ENCODE peak calls at places on chromosomes 13 and 19, in seven cellular contexts. F is mesendoderm, W is IMR-90, D is neuronal stem cell, X is H1, Y is H9, K is mesenchymal stem cell. R is an unnamed sample.

GRCh38 chr19:45527731-45528130 is 20.5 kb downstream of the VASP start:
- DNase-seq in K (no peak), W (no peak), F (peak), D (no peak), X (no peak), Y (peak), R (no peak)

GRCh38 chr19:46787331-46788100 is 878 bp downstream of the SLC1A5 start:
- DNase-seq in W (peak), F (peak), X (no peak), K (peak), Y (peak), D (peak), R (peak)

GRCh38 chr13:67135356-67135755 is 94.8 kb downstream of the PCDH9 start:
- DNase-seq in W (no peak), K (no peak), F (no peak), D (no peak), X (no peak), Y (no peak), R (no peak)

GRCh38 chr13:29702912-29703351 is 107.4 kb upstream of the SLC7A1 start:
- DNase-seq in F (peak), X (peak), D (no peak), W (peak), Y (peak), K (peak), R (peak)

GRCh38 chr13:114108141-114108761 is 24.2 kb downstream of the RASA3 start:
- DNase-seq in K (no peak), X (no peak), D (no peak), F (no peak), Y (no peak), W (no peak), R (no peak)

GRCh38 chr19:10061717-10062310 is 24.3 kb upstream of the SHFL start:
- DNase-seq in D (no peak), Y (peak), F (no peak), W (no peak), X (no peak), K (no peak), R (no peak)

GRCh38 chr19:20318616-20319015 is 151.6 kb downstream of the ZNF486 start:
- DNase-seq in X (no peak), D (no peak), F (no peak), W (no peak), Y (no peak), K (no peak), R (no peak)

GRCh38 chr13:99043700-99044300 is 65.9 kb upstream of the DOCK9 start:
- DNase-seq in X (no peak), D (no peak), F (no peak), Y (no peak), W (no peak), K (no peak), R (no peak)

GRCh38 chr13:84524586-84524985 is 642.3 kb upstream of the SLITRK1 start:
- DNase-seq in W (no peak), K (no peak), X (no peak), D (no peak), Y (no peak), F (no peak), R (no peak)

GRCh38 chr13:98751397-98752110 is 918 bp downstream of the SLC15A1 start:
- DNase-seq in F (peak), Y (peak), K (peak), D (no peak), X (no peak), W (peak), R (no peak)

GRCh38 chr19:35986664-35987570 is 8.1 kb upstream of the SDHAF1 start:
- DNase-seq in Y (peak), K (no peak), D (no peak), F (peak), X (no peak), W (no peak), R (peak)

GRCh38 chr19:44131955-44132354 is 9.4 kb upstream of the ZNF234 start:
- DNase-seq in X (no peak), D (no peak), Y (no peak), F (no peak), K (no peak), W (no peak), R (no peak)

GRCh38 chr13:94210826-94211225 is 268.7 kb downstream of the DCT start:
- DNase-seq in W (no peak), X (no peak), K (no peak), D (no peak), Y (no peak), F (no peak), R (no peak)

GRCh38 chr19:18274776-18275356 is 614 bp upstream of the IQCN start:
- DNase-seq in K (peak), W (peak), X (no peak), Y (peak), F (peak), D (no peak), R (peak)

GRCh38 chr19:31127132-31127967 is 221.9 kb downstream of the TSHZ3 start:
- DNase-seq in W (peak), D (no peak), F (peak), X (peak), Y (no peak), K (peak), R (no peak)

GRCh38 chr19:35774274-35775045 is 904 bp upstream of the ARHGAP33 start:
- DNase-seq in Y (peak), F (no peak), W (no peak), D (no peak), K (no peak), X (no peak), R (peak)

GRCh38 chr19:31257426-31258130 is 91.7 kb downstream of the TSHZ3 start:
- DNase-seq in D (no peak), X (no peak), W (no peak), Y (no peak), F (no peak), K (no peak), R (no peak)

GRCh38 chr13:90493667-90494066 is 853.8 kb upstream of the MIR17HG start:
- DNase-seq in W (no peak), X (no peak), D (no peak), K (no peak), Y (no peak), F (no peak), R (no peak)

GRCh38 chr19:35903550-35904179 is 1.3 kb downstream of the HCST start:
- DNase-seq in Y (peak), W (peak), X (peak), D (no peak), K (peak), F (peak), R (peak)

GRCh38 chr13:24663089-24663395 is 17.2 kb upstream of the ATP12A start:
- DNase-seq in D (no peak), Y (no peak), K (no peak), W (no peak), F (no peak), X (no peak), R (peak)

GRCh38 chr13:74067818-74068217 is 66.4 kb downstream of the KLF12 start:
- DNase-seq in F (no peak), K (peak), X (no peak), W (peak), Y (no peak), D (no peak), R (peak)

GRCh38 chr13:111211789-111212516 is 96.8 kb downstream of the ARHGEF7 start:
- DNase-seq in F (peak), K (peak), D (no peak), Y (peak), W (peak), X (peak), R (peak)

GRCh38 chr19:32176591-32176990 is 168.8 kb upstream of the ZNF507 start:
- DNase-seq in X (no peak), D (no peak), W (no peak), Y (no peak), K (no peak), F (no peak), R (no peak)

GRCh38 chr19:1042689-1043511 is 3.0 kb downstream of the ABCA7 start:
- DNase-seq in K (no peak), X (no peak), D (no peak), Y (peak), F (no peak), W (no peak), R (no peak)

GRCh38 chr13:113475911-113476310 is 14.6 kb downstream of the DCUN1D2 start:
- DNase-seq in K (no peak), F (no peak), X (no peak), Y (no peak), D (no peak), W (no peak), R (peak)

GRCh38 chr13:74073231-74073630 is 61.0 kb downstream of the KLF12 start:
- DNase-seq in W (no peak), K (no peak), F (no peak), X (no peak), D (no peak), Y (no peak), R (no peak)

GRCh38 chr13:112455476-112456059 is 79.4 kb downstream of the SPACA7 start:
- DNase-seq in F (no peak), X (no peak), W (no peak), Y (peak), D (no peak), K (no peak), R (no peak)

GRCh38 chr13:45108716-45109706 is 11.3 kb upstream of the GTF2F2 start:
- DNase-seq in Y (peak), W (peak), D (no peak), X (no peak), F (no peak), K (peak), R (peak)

GRCh38 chr13:33728271-33729037 is 89.5 kb upstream of the RFC3 start:
- DNase-seq in Y (no peak), K (no peak), W (no peak), D (no peak), F (no peak), X (no peak), R (no peak)

GRCh38 chr13:98965325-98965724 is 12.5 kb downstream of the DOCK9 start:
- DNase-seq in W (no peak), X (no peak), D (no peak), K (no peak), Y (no peak), F (no peak), R (no peak)

GRCh38 chr13:20702945-20703784 is at the start of gene IL17D:
- DNase-seq in K (peak), D (no peak), W (no peak), X (no peak), F (no peak), Y (no peak), R (peak)

GRCh38 chr13:98461525-98462240 is 115.2 kb downstream of the STK24 start:
- DNase-seq in K (no peak), F (no peak), X (no peak), Y (no peak), W (no peak), D (no peak), R (no peak)

GRCh38 chr13:111492341-111492945 is 172.0 kb downstream of the TEX29 start:
- DNase-seq in F (no peak), W (no peak), K (no peak), D (no peak), Y (no peak), X (no peak), R (no peak)

GRCh38 chr13:54367639-54368271 is 1339.1 kb downstream of the OLFM4 start:
- DNase-seq in Y (no peak), K (no peak), F (no peak), D (no peak), W (no peak), X (no peak), R (no peak)

GRCh38 chr19:15107056-15108010 is at the start of gene SYDE1:
- DNase-seq in X (no peak), K (peak), Y (peak), W (peak), F (peak), D (peak), R (peak)

GRCh38 chr13:41916173-41916954 is 44.5 kb downstream of the VWA8 start:
- DNase-seq in K (peak), F (no peak), Y (no peak), W (peak), X (no peak), D (no peak), R (no peak)

GRCh38 chr13:107447591-107447990 is 767.7 kb downstream of the LIG4 start:
- DNase-seq in Y (no peak), K (no peak), X (no peak), D (no peak), F (no peak), W (no peak), R (no peak)

GRCh38 chr19:41307090-41307875 is 2.7 kb upstream of the CCDC97 start:
- DNase-seq in W (no peak), D (no peak), X (no peak), Y (no peak), F (no peak), K (no peak), R (no peak)
- H3K18ac ChIP-seq in W (no peak), D (no peak), X (no peak), Y (no peak), F (no peak), K (no peak), R (no peak)

GRCh38 chr13:48866204-48866603 is 109.5 kb upstream of the FNDC3A start:
- DNase-seq in D (no peak), F (peak), K (no peak), Y (no peak), W (no peak), X (no peak), R (peak)

GRCh38 chr13:48862572-48862971 is 113.1 kb upstream of the FNDC3A start:
- DNase-seq in F (no peak), D (no peak), W (peak), Y (no peak), X (no peak), K (peak), R (peak)

GRCh38 chr13:48859168-48860105 is 116.3 kb upstream of the FNDC3A start:
- DNase-seq in F (peak), K (no peak), X (no peak), Y (peak), D (no peak), W (no peak), R (peak)

GRCh38 chr13:48860369-48860768 is 115.3 kb upstream of the FNDC3A start:
- DNase-seq in K (no peak), X (no peak), W (no peak), F (no peak), D (no peak), Y (no peak), R (no peak)

DNA sequence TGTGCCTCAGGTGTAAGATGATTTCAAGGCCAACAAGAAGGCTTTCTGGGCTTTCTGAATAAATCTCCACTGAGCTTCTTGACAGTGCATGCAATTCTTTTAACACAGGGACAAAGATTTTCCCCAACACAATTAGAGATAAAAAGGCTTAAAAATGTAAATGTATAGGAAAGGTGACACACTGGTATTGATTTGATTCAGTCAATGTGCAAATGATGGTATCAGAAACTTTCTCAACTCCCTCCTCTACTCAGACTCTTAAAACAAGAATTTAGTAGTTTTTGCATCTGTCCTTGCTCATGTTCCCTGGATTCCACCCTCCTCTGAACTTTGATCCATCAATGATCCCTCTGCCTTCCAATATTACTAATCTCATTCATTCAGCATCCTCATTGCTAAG is 111.6 kb upstream of the FNDC3A start:
- DNase-seq in Y (no peak), K (no peak), W (no peak), D (no peak), F (no peak), X (no peak), R (no peak)
- H3K18ac ChIP-seq in Y (no peak), K (no peak), W (no peak), D (no peak), F (no peak), X (no peak), R (no peak)

DNA sequence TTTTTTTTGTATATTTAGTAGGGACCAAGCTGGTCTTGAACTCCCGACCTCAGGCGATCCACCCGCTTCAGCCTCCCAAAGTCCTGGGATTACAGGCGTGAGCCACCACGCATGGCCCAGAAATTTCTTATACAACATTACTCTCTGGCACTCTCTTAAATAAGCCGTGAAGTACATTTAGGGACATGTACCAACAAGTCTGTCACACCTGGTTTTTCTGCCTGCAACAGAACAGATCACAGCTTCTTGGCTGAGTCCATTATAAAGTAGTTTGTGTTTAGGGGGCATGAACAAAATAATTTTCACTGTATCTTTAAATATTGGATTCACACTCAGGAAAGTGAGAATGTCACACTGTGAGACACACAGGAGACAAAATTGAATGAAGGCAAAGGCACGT is 1567.3 kb downstream of the SLITRK5 start:
- DNase-seq in X (no peak), F (no peak), D (no peak), K (no peak), W (no peak), Y (no peak), R (no peak)
- H3K18ac ChIP-seq in X (no peak), F (no peak), D (no peak), K (no peak), W (no peak), Y (no peak), R (no peak)

GRCh38 chr19:51471527-51471926 is 6.8 kb upstream of the CEACAM18 start:
- DNase-seq in Y (no peak), W (no peak), K (no peak), X (no peak), F (no peak), D (no peak), R (no peak)
- H3K18ac ChIP-seq in Y (no peak), W (no peak), K (no peak), X (no peak), F (no peak), D (no peak), R (no peak)

DNA sequence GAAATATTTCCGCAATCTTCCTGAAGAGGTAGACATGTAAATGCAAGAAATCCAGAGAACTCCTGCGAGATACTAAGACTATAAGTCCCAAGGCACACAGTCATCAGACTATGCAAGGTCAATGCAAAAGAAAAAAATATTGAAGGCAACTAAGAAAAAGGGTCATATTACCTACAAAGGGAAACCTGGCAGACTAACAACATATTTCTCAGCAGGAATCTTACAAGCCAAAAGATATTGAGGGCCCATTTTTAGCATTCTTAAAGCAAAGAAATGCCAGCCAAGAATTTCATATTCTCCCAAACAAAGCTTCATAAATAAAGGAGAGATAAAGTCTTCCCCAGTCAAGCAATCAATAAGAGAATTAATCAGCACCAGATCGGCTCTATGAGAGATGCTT is 298.5 kb upstream of the ATXN8OS start:
- DNase-seq in K (no peak), F (no peak), X (no peak), D (no peak), W (no peak), Y (no peak), R (no peak)
- H3K18ac ChIP-seq in K (no peak), F (no peak), X (no peak), D (no peak), W (no peak), Y (no peak), R (no peak)

DNA sequence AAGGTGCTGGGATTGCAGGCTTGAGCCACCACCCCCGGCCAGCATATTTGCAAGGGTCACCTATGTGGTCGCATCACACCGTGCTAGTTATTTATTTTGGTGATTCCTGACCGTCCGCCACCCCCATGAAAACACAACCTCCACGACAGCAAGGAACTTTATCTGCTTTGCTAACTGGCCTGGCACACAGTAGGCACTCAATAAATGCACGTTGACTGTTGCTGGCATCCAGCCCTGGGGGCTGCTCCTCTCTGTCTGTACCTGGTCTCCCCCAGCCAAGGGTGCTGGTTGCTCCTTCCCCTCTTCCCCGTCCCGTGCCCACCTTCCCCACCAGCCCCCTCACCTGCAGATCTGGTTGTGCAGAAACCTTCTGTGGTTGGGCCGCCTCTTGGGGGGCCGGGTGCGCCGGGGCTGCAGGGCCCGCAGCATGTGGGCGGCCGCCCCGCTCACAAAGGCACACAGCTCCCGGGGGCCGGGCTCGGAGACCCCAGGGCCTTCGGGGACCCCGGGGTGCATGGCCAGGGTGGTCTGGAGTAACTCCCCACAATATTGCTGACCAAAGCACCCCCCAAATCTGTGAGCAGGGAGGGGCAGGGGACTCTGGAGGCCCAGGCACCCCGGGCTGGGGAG is 397 bp downstream of the C19orf85 start:
- DNase-seq in X (no peak), F (no peak), Y (no peak), D (no peak), W (no peak), K (no peak), R (no peak)
- H3K18ac ChIP-seq in X (peak), F (no peak), Y (peak), D (peak), W (no peak), K (no peak), R (no peak)

DNA sequence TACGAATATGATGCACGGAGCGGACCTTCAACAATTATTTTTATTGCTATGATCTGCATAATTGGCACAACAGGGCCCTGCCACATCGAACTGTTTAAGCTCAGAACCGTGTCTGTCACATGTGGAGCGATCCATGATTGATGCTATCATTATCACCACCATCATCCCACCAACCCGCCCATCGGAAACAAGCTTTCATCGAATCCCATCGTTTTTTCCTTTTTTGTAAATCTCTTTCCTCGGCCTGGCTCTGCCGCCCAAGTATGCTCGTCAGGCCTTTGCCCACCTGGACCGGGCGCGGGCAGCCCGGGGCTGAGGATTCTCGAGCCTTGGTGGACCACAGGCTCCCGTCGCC is 533 bp upstream of the DCAF15 start:
- DNase-seq in W (no peak), D (no peak), X (no peak), K (no peak), Y (no peak), F (no peak), R (no peak)
- H3K18ac ChIP-seq in W (no peak), D (peak), X (no peak), K (no peak), Y (peak), F (no peak), R (no peak)

DNA sequence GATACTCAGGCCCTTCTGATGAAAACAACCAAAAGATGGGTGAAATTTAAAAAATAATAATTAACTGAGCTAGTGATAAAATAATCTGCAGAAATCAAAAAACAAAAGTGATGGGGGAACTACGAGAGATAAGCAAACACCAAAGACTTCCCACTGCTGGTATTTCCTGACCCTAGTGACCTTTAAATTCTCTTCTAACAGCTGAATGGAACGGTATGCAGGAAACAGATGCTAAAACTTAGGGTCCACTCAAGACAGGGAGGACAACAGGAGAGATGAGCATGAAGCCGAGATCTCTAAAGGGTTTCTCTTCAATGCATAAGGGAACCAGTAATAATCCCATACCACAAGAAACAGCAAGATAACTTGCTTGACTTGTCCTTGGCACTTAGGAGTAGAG is 50.8 kb downstream of the USP12 start:
- DNase-seq in K (no peak), W (peak), X (no peak), F (peak), D (no peak), Y (no peak), R (no peak)
- H3K18ac ChIP-seq in K (no peak), W (peak), X (no peak), F (no peak), D (no peak), Y (no peak), R (no peak)

GRCh38 chr19:28297036-28297435 is 915.9 kb downstream of the UQCRFS1 start:
- DNase-seq in K (no peak), X (no peak), D (no peak), Y (no peak), F (no peak), W (no peak), R (no peak)
- H3K18ac ChIP-seq in K (no peak), X (no peak), D (no peak), Y (no peak), F (no peak), W (no peak), R (no peak)